ENCODE peak calls at places on chromosomes 2 and 18, in ten cellular contexts. P is lower lobe of right lung; R is AG20443; V is stimulated activated CD4-positive, alpha-beta T cell treated with anti-CD3 and anti-CD28 coated beads, TNF-alpha, amount 100 ng/mL, for 48 hours; L is B cell; B is activated T-cell treated with anti-CD3 and anti-CD28 coated beads, Interleukin-2, amount 50 U/mL, for 48 hours; C is anterior cingulate cortex; H is activated naive CD8-positive, alpha-beta T cell treated with anti-CD3 and anti-CD28 coated beads for 36 hours; J is fibroblast of villous mesenchyme; A is T47D. E is an unnamed sample.

GRCh38 chr2:154537845-154538244 is 160.7 kb upstream of the KCNJ3 start:
- DNase-seq in P (no peak), R (no peak), V (no peak), L (no peak), B (no peak), C (no peak), H (no peak), J (no peak), A (no peak), E (no peak)

GRCh38 chr18:56388571-56388970 is 249.8 kb downstream of the TXNL1 start:
- DNase-seq in P (no peak), R (no peak), V (no peak), L (no peak), B (no peak), C (no peak), H (no peak), J (no peak), A (no peak), E (no peak)

GRCh38 chr2:43488737-43489136 is 107.1 kb downstream of the THADA start:
- DNase-seq in P (no peak), R (no peak), V (no peak), L (no peak), B (no peak), C (no peak), H (no peak), J (no peak), A (no peak), E (no peak)

GRCh38 chr2:121260370-121261154 is 24.4 kb downstream of the TFCP2L1 start:
- DNase-seq in P (no peak), R (no peak), V (no peak), L (no peak), B (no peak), C (no peak), H (no peak), J (no peak), A (no peak), E (no peak)

GRCh38 chr2:235303499-235304291 is 190.1 kb upstream of the AGAP1 start:
- DNase-seq in P (no peak), R (no peak), V (no peak), L (no peak), B (no peak), C (no peak), H (no peak), J (no peak), A (no peak), E (no peak)

GRCh38 chr2:217102941-217103340 is 243.1 kb upstream of the TNP1 start:
- DNase-seq in P (no peak), R (no peak), V (no peak), L (no peak), B (no peak), C (no peak), H (no peak), J (no peak), A (no peak), E (no peak)

GRCh38 chr2:24245986-24246779 is 71.3 kb downstream of the FAM228A start:
- DNase-seq in P (no peak), R (no peak), V (no peak), L (no peak), B (no peak), C (no peak), H (no peak), J (peak), A (no peak), E (no peak)

GRCh38 chr2:240250150-240250984 is 109.9 kb upstream of the OTOS start:
- DNase-seq in P (peak), R (peak), V (no peak), L (no peak), B (peak), C (no peak), H (no peak), J (no peak), A (no peak), E (no peak)

GRCh38 chr18:41170346-41170745 is 784.7 kb upstream of the PIK3C3 start:
- DNase-seq in P (no peak), R (no peak), V (no peak), L (no peak), B (no peak), C (no peak), H (no peak), J (no peak), A (no peak), E (no peak)

GRCh38 chr2:231047270-231047921 is 9.3 kb upstream of the PSMD1 start:
- DNase-seq in P (no peak), R (no peak), V (no peak), L (no peak), B (no peak), C (no peak), H (no peak), J (no peak), A (no peak), E (no peak)

GRCh38 chr2:181073896-181074295 is 93.5 kb downstream of the UBE2E3 start:
- DNase-seq in P (no peak), R (no peak), V (no peak), L (no peak), B (no peak), C (no peak), H (no peak), J (peak), A (no peak), E (no peak)

GRCh38 chr2:102485151-102485769 is 12.2 kb downstream of the SLC9A4 start:
- DNase-seq in P (no peak), R (no peak), V (no peak), L (no peak), B (no peak), C (no peak), H (no peak), J (no peak), A (no peak), E (no peak)

GRCh38 chr2:200383380-200384110 is 77.1 kb downstream of the SPATS2L start:
- DNase-seq in P (no peak), R (peak), V (no peak), L (peak), B (no peak), C (no peak), H (no peak), J (peak), A (no peak), E (no peak)

GRCh38 chr18:48826806-48827205 is 124.0 kb downstream of the SMAD7 start:
- DNase-seq in P (peak), R (no peak), V (no peak), L (no peak), B (peak), C (no peak), H (no peak), J (no peak), A (no peak), E (no peak)

GRCh38 chr2:33321236-33321731 is 155.2 kb upstream of the RASGRP3 start:
- DNase-seq in P (no peak), R (peak), V (peak), L (no peak), B (peak), C (no peak), H (peak), J (peak), A (no peak), E (no peak)

GRCh38 chr18:35451032-35451431 is 46.7 kb downstream of the INO80C start:
- DNase-seq in P (no peak), R (no peak), V (no peak), L (no peak), B (no peak), C (no peak), H (no peak), J (no peak), A (no peak), E (no peak)

GRCh38 chr18:51867767-51868166 is 472.2 kb upstream of the DCC start:
- DNase-seq in P (no peak), R (no peak), V (peak), L (no peak), B (no peak), C (no peak), H (no peak), J (peak), A (peak), E (no peak)

GRCh38 chr2:171436307-171436706 is 2.3 kb downstream of the DCAF17 start:
- DNase-seq in P (no peak), R (peak), V (no peak), L (no peak), B (no peak), C (no peak), H (no peak), J (peak), A (no peak), E (no peak)

GRCh38 chr2:239835056-239835455 is 190.1 kb downstream of the NDUFA10 start:
- DNase-seq in P (no peak), R (no peak), V (no peak), L (no peak), B (no peak), C (no peak), H (no peak), J (no peak), A (no peak), E (no peak)

GRCh38 chr2:226012116-226012515 is 612.6 kb downstream of the NYAP2 start:
- DNase-seq in P (no peak), R (no peak), V (no peak), L (no peak), B (no peak), C (no peak), H (no peak), J (no peak), A (no peak), E (no peak)

E was measured in Right ventricle myocardium inferior.